ENCODE peak calls at places on chromosomes 2 and 18, in four cellular contexts. R is pancreas, D is transverse colon, K is lung. Y is an unnamed sample.

GRCh38 chr2:242031481-242032019 is 162.0 kb downstream of the RTP5 start:
- DNase-seq in R (no peak), D (no peak), K (no peak), Y (no peak)

GRCh38 chr18:49304746-49305145 is 155.7 kb downstream of the DYM start:
- DNase-seq in R (no peak), D (no peak), K (no peak), Y (no peak)

GRCh38 chr2:43538034-43538670 is 57.7 kb downstream of the THADA start:
- DNase-seq in R (no peak), D (no peak), K (no peak), Y (no peak)

GRCh38 chr2:10954856-10955818 is 43.4 kb downstream of the KCNF1 start:
- DNase-seq in R (no peak), D (no peak), K (no peak), Y (no peak)

GRCh38 chr18:56651771-56652092 is 573 bp downstream of the WDR7 start:
- DNase-seq in R (no peak), D (no peak), K (no peak), Y (no peak)

GRCh38 chr18:6058941-6059340 is 163.6 kb upstream of the TMEM200C start:
- DNase-seq in R (no peak), D (no peak), K (no peak), Y (no peak)

GRCh38 chr2:26184555-26185303 is 11.8 kb downstream of the GAREM2 start:
- DNase-seq in R (peak), D (peak), K (peak), Y (peak)

GRCh38 chr18:75407468-75408437 is 19.8 kb downstream of the SMIM21 start:
- DNase-seq in R (no peak), D (no peak), K (no peak), Y (peak)

GRCh38 chr2:193348055-193348454 is 1153.3 kb upstream of the TMEFF2 start:
- DNase-seq in R (no peak), D (no peak), K (no peak), Y (no peak)

GRCh38 chr2:55425449-55425848 is 5.8 kb upstream of the CCDC88A start:
- DNase-seq in R (no peak), D (no peak), K (no peak), Y (no peak)

GRCh38 chr2:134218928-134219707 is 34.8 kb upstream of the MGAT5 start:
- DNase-seq in R (no peak), D (peak), K (no peak), Y (no peak)

GRCh38 chr2:6932206-6932605 is 15.0 kb downstream of the RNF144A start:
- DNase-seq in R (no peak), D (no peak), K (no peak), Y (no peak)
- H3K27ac ChIP-seq in R (no peak), D (no peak), K (no peak), Y (no peak)

GRCh38 chr2:202064206-202064880 is 8.7 kb upstream of the KIAA2012 start:
- DNase-seq in R (no peak), D (no peak), K (peak), Y (no peak)

GRCh38 chr2:202061695-202062094 is 11.4 kb upstream of the KIAA2012 start:
- DNase-seq in R (no peak), D (no peak), K (no peak), Y (no peak)

GRCh38 chr2:202066850-202067249 is 6.2 kb upstream of the KIAA2012 start:
- DNase-seq in R (no peak), D (no peak), K (no peak), Y (no peak)

GRCh38 chr2:202067589-202067988 is 5.5 kb upstream of the KIAA2012 start:
- DNase-seq in R (no peak), D (no peak), K (no peak), Y (no peak)

DNA sequence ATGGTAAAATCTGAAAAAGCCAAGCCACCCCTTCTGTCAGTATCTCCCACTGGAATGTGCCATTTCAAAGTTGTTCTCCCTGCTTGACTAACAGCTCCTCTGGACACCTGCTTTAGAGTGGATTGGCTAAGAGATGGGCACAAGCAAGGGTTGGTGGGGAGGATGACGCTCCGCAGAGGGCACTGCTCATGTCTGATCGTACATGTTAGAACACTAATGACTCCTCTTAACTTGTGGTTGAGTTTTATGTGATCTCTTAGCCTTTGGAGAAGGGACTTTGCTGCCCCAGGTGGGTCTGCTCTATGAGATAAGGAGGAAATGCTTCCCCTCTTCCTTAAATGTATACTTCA is 8.2 kb upstream of the KIAA2012 start:
- DNase-seq in R (no peak), D (no peak), K (no peak), Y (no peak)
- H3K27ac ChIP-seq in R (no peak), D (no peak), K (no peak), Y (no peak)

GRCh38 chr2:143475131-143475784 is 346.0 kb downstream of the ARHGAP15 start:
- DNase-seq in R (no peak), D (no peak), K (no peak), Y (no peak)
- H3K27ac ChIP-seq in R (no peak), D (peak), K (peak), Y (no peak)

DNA sequence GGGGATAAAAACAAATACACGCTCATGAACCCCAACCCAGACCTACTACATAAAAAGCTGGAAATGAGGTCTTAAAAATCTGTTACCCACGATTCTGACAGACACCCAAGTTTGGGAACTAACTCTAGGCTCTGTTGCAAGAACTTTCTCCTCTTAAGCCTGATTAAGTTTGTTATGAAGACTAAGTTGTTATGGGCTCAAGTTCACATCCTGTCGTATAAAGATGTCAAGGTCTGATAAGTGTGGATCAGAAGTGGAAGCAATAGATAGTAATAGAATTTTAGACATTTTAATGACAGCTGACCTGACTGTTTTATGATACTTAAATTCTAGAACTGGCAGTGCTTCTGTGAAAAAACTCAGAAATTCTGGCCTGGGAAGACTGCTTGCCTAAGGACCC is 43.2 kb downstream of the LPIN2 start:
- DNase-seq in R (no peak), D (no peak), K (no peak), Y (no peak)
- H3K27ac ChIP-seq in R (no peak), D (no peak), K (peak), Y (no peak)

GRCh38 chr2:112724611-112725525 is 4.0 kb downstream of the NT5DC4 start:
- DNase-seq in R (no peak), D (no peak), K (no peak), Y (no peak)
- H3K27ac ChIP-seq in R (no peak), D (no peak), K (no peak), Y (no peak)